ENCODE peak calls at places on chromosomes 3 and 15, in four cellular contexts. W is OCI-LY7, E is GM23338, N is cardiac fibroblast. Z is an unnamed sample.

GRCh38 chr3:103690536-103690935 is 1255.7 kb downstream of the ZPLD1 start:
- DNase-seq in E (peak; percentile 1), W (no peak), N (no peak), Z (no peak)

GRCh38 chr3:195197764-195198423 is 73.1 kb downstream of the XXYLT1 start:
- DNase-seq in W (no peak), E (no peak), N (peak; percentile 91), Z (peak; percentile 87)

GRCh38 chr15:99058421-99058870 is 46.4 kb upstream of the SYNM start:
- DNase-seq in W (no peak), N (no peak), E (peak; percentile 59), Z (no peak)

GRCh38 chr15:63611217-63611616 is 14.0 kb downstream of the FBXL22 start:
- DNase-seq in E (no peak), N (no peak), W (no peak), Z (no peak)

GRCh38 chr3:153210116-153210515 is 48.1 kb downstream of the RAP2B start:
- DNase-seq in N (peak; percentile 52), W (no peak), E (peak; percentile 57), Z (peak; percentile 58)

GRCh38 chr15:23596736-23597135 is 31.3 kb downstream of the MKRN3 start:
- DNase-seq in N (no peak), W (no peak), E (no peak), Z (no peak)

GRCh38 chr3:124607163-124607562 is 123.1 kb upstream of the UMPS start:
- DNase-seq in W (no peak), E (no peak), N (peak; percentile 79), Z (peak; percentile 47)

GRCh38 chr3:185631508-185632206 is 45.6 kb downstream of the SENP2 start:
- DNase-seq in W (no peak), E (no peak), N (no peak), Z (no peak)

GRCh38 chr15:66698318-66698961 is 3.6 kb upstream of the SMAD6 start:
- DNase-seq in W (peak; percentile 63), E (peak; percentile 84), N (peak; percentile 86), Z (peak; percentile 82)

GRCh38 chr3:11034297-11035000 is 41.9 kb downstream of the SLC6A1 start:
- DNase-seq in W (no peak), E (no peak), N (no peak), Z (no peak)

GRCh38 chr3:129001817-129002572 is 891 bp downstream of the EFCC1 start:
- DNase-seq in N (no peak), E (peak; percentile 73), W (peak; percentile 27), Z (no peak)

GRCh38 chr3:139062915-139063314 is 18.2 kb upstream of the PRR23C start:
- DNase-seq in E (no peak), W (no peak), N (no peak), Z (no peak)

GRCh38 chr3:179348325-179349013 is 960 bp downstream of the MFN1 start:
- DNase-seq in W (peak; percentile 68), E (no peak), N (no peak), Z (no peak)

GRCh38 chr3:179347383-179348194 is at the start of gene MFN1:
- DNase-seq in W (peak; percentile 93), N (peak; percentile 96), E (peak; percentile 98), Z (peak; percentile 96)

GRCh38 chr3:179347108-179347382 is 464 bp upstream of the MFN1 start:
- DNase-seq in W (no peak), E (no peak), N (no peak), Z (no peak)
- H3K4me3 ChIP-seq in W (peak overlapping the region; percentile 76), E (peak overlapping the region; percentile 71), N (peak overlapping the region; percentile 76), Z (peak overlapping the region; percentile 86)

GRCh38 chr3:58292866-58293265 is 13.2 kb upstream of the RPP14 start:
- DNase-seq in W (no peak), N (no peak), E (no peak), Z (no peak)

GRCh38 chr3:58285334-58285733 is 20.7 kb upstream of the RPP14 start:
- DNase-seq in N (no peak), E (no peak), W (no peak), Z (no peak)

GRCh38 chr3:58287354-58287753 is 18.7 kb upstream of the RPP14 start:
- DNase-seq in E (no peak), W (no peak), N (no peak), Z (no peak)

GRCh38 chr3:58291671-58292338 is 14.2 kb upstream of the RPP14 start:
- DNase-seq in W (no peak), E (no peak), N (no peak), Z (no peak)

GRCh38 chr3:58288011-58288728 is 17.9 kb upstream of the RPP14 start:
- DNase-seq in W (no peak), E (peak; percentile 12), N (no peak), Z (peak; percentile 4)
- TF ChIP-seq CTCF in W (peak; percentile 24), E (no peak), N (peak; percentile 7), Z (peak; percentile 1)

DNA sequence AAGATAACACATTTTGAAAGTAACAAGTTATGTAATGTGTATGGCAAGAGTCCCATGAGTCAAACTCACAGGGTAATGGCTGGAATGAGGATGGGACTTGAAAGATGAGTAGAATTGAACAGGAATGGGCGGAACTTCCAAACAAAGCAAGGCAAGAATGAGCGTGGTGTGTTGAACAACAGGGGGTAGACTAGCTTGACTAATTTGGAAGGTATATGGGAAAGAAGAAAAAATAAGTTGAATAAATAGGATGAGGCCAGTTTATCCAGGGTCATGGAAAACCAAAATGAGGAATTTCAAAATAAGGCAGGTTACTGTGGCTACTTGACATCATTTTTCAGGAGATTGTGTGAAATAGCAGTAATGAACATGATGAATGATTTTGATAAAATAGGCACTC is 2.5 kb upstream of the DPH6 start:
- DNase-seq in E (peak; percentile 81), N (peak; percentile 4), W (no peak), Z (no peak)
- H3K4me3 ChIP-seq in E (peak overlapping the region; percentile 71), N (no peak overlapping the region), W (no peak overlapping the region), Z (no peak overlapping the region)

DNA sequence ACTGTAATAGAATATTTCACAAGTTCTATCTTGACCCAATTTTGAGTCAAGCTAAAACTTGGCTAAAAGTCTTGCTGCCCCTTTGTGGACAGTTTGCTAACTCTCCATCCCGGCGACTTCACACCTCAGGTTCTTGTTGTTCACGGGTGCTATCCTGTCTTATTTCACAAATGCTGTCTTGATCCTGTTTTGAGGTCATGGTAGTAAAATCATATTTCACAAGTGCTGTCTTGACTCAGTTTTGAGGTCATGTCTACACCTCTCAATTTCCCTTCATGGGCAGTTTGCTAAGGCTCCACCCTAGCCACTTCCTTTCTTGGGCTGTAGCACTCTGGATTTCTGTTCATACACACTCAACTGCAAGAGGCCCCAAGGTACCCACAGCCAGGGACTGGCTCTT is 45.0 kb upstream of the GK5 start:
- DNase-seq in W (no peak), E (peak; percentile 5), N (no peak), Z (no peak)
- TF ChIP-seq CTCF in W (no peak), E (peak; percentile 51), N (no peak), Z (no peak)

GRCh38 chr3:44555753-44556152 is 760 bp downstream of the ZKSCAN7 start:
- DNase-seq in N (peak; percentile 15), E (peak; percentile 3), W (no peak), Z (peak; percentile 0)
- H3K4me3 ChIP-seq in N (peak overlapping the region; percentile 73), E (peak overlapping the region; percentile 98), W (no peak overlapping the region), Z (peak overlapping the region; percentile 73)

GRCh38 chr15:42331235-42331634 is 28.1 kb upstream of the CAPN3 start:
- DNase-seq in N (no peak), W (no peak), E (no peak), Z (peak; percentile 30)
- TF ChIP-seq CTCF in N (no peak), W (no peak), E (no peak), Z (no peak)

GRCh38 chr3:190092250-190092649 is 28.4 kb downstream of the P3H2 start:
- DNase-seq in N (peak; percentile 76), W (no peak), E (no peak), Z (peak; percentile 70)
- H3K4me3 ChIP-seq in N (no peak overlapping the region), W (no peak overlapping the region), E (no peak overlapping the region), Z (no peak overlapping the region)

GRCh38 chr3:38707730-38708129 is 58.2 kb upstream of the SCN5A start:
- DNase-seq in W (peak; percentile 5), N (no peak), E (peak; percentile 48), Z (no peak)
- TF ChIP-seq CTCF in W (peak; percentile 70), N (peak; percentile 38), E (peak; percentile 78), Z (peak; percentile 17)

GRCh38 chr3:69051796-69052566 is at the start of gene TMF1:
- DNase-seq in W (peak; percentile 98), E (peak; percentile 100), N (peak; percentile 99), Z (peak; percentile 99)
- H3K4me3 ChIP-seq in W (peak within 1 kb of the TSS; percentile 88), E (peak within 1 kb of the TSS; percentile 79), N (peak within 1 kb of the TSS; percentile 86), Z (peak within 1 kb of the TSS; percentile 91)

GRCh38 chr3:8891328-8891727 is 71.9 kb downstream of the RAD18 start:
- DNase-seq in E (no peak), W (no peak), N (no peak), Z (peak; percentile 71)

GRCh38 chr3:8886556-8886955 is 76.7 kb downstream of the RAD18 start:
- DNase-seq in E (no peak), W (no peak), N (peak; percentile 33), Z (peak; percentile 52)

GRCh38 chr3:8887435-8888295 is 75.6 kb downstream of the RAD18 start:
- DNase-seq in N (peak; percentile 10), W (no peak), E (no peak), Z (no peak)

GRCh38 chr3:8885806-8886205 is 77.5 kb downstream of the RAD18 start:
- DNase-seq in W (no peak), E (no peak), N (no peak), Z (no peak)

GRCh38 chr3:8888296-8888915 is 74.9 kb downstream of the RAD18 start:
- DNase-seq in E (no peak), N (peak; percentile 74), W (no peak), Z (peak; percentile 91)
- TF ChIP-seq CTCF in E (no peak), N (no peak), W (no peak), Z (no peak)